ENCODE peak calls at places on chromosome 11, in six cellular contexts. O is NCI-H82; E is coronary artery; R is stimulated activated CD4-positive, alpha-beta T cell treated with anti-CD3 and anti-CD28 coated beads, TNF-alpha, amount 100 ng/mL, for 4 hours; D is HS-5; Z is heart right ventricle. V is an unnamed sample.

GRCh38 chr11:116610190-116610589 is 162.6 kb downstream of the BUD13 start:
- DNase-seq in R (no peak), Z (no peak), O (peak), E (peak), D (no peak), V (no peak)

GRCh38 chr11:121524233-121524631 is 71.5 kb upstream of the SORL1-AS1 start:
- DNase-seq in Z (no peak), D (no peak), O (peak), R (no peak), E (no peak), V (no peak)

GRCh38 chr11:77072851-77073327 is 6.1 kb downstream of the CAPN5 start:
- DNase-seq in D (no peak), Z (no peak), E (no peak), O (no peak), R (no peak), V (no peak)

GRCh38 chr11:72574534-72575460 is 99.4 kb downstream of the PDE2A start:
- DNase-seq in R (no peak), E (peak), Z (no peak), D (no peak), O (peak), V (no peak)

GRCh38 chr11:130110325-130111108 is 40.8 kb downstream of the APLP2 start:
- DNase-seq in D (no peak), R (no peak), Z (no peak), O (no peak), E (no peak), V (no peak)

GRCh38 chr11:14423633-14424032 is 64.7 kb upstream of the RRAS2 start:
- DNase-seq in D (no peak), E (no peak), Z (no peak), O (no peak), R (no peak), V (no peak)

GRCh38 chr11:6979365-6979764 is 40.8 kb downstream of the ZNF214 start:
- DNase-seq in E (no peak), Z (no peak), O (no peak), D (no peak), R (no peak), V (no peak)

GRCh38 chr11:117279711-117280376 is 11.3 kb upstream of the BACE1-AS start:
- DNase-seq in Z (no peak), O (no peak), D (no peak), E (no peak), R (no peak), V (no peak)

GRCh38 chr11:123454060-123454651 is 24.1 kb downstream of the GRAMD1B start:
- DNase-seq in Z (no peak), E (no peak), D (no peak), O (no peak), R (no peak), V (peak)

GRCh38 chr11:117950999-117951961 is 22.1 kb upstream of the TMPRSS13 start:
- DNase-seq in D (no peak), R (no peak), E (no peak), Z (no peak), O (no peak), V (no peak)

GRCh38 chr11:119790476-119790875 is 61.5 kb upstream of the NECTIN1 start:
- DNase-seq in D (no peak), Z (no peak), R (no peak), O (no peak), E (no peak), V (no peak)

GRCh38 chr11:120403966-120404365 is 67.8 kb downstream of the ARHGEF12 start:
- DNase-seq in E (no peak), D (no peak), Z (no peak), R (no peak), O (peak), V (no peak)

GRCh38 chr11:121257976-121258375 is 34.6 kb upstream of the SC5D start:
- DNase-seq in O (no peak), R (no peak), E (no peak), Z (no peak), D (no peak), V (no peak)

GRCh38 chr11:78228467-78228866 is 39.7 kb downstream of the USP35 start:
- DNase-seq in E (peak), R (no peak), O (peak), D (peak), Z (peak), V (peak)

GRCh38 chr11:109421981-109422590 is at the start of gene C11orf87:
- DNase-seq in D (no peak), Z (no peak), O (peak), R (no peak), E (no peak), V (no peak)

GRCh38 chr11:71358122-71358728 is 90.0 kb downstream of the DHCR7 start:
- DNase-seq in R (no peak), E (no peak), D (no peak), Z (no peak), O (no peak), V (no peak)

GRCh38 chr11:129593098-129593497 is 217.4 kb downstream of the BARX2 start:
- DNase-seq in Z (no peak), E (no peak), O (no peak), D (no peak), R (no peak), V (no peak)

GRCh38 chr11:46291441-46292143 is 14.1 kb downstream of the CREB3L1 start:
- DNase-seq in O (no peak), R (no peak), Z (peak), D (peak), E (no peak), V (no peak)

GRCh38 chr11:34987617-34988016 is 71.2 kb downstream of the PDHX start:
- DNase-seq in E (no peak), D (no peak), O (no peak), R (no peak), Z (no peak), V (no peak)

GRCh38 chr11:32706985-32707736 is 87.3 kb downstream of the CCDC73 start:
- DNase-seq in R (no peak), D (peak), E (no peak), Z (no peak), O (no peak), V (peak)

GRCh38 chr11:124115782-124116616 is 749 bp downstream of the VWA5A start:
- DNase-seq in D (no peak), E (no peak), R (no peak), O (no peak), Z (no peak), V (no peak)

GRCh38 chr11:6602096-6602940 is 1.1 kb downstream of the RRP8 start:
- DNase-seq in E (peak), R (no peak), D (no peak), O (no peak), Z (peak), V (no peak)

GRCh38 chr11:66316849-66317251 is at the start of gene CD248:
- DNase-seq in O (peak), R (no peak), D (no peak), Z (peak), E (no peak), V (no peak)

GRCh38 chr11:119742263-119742861 is 13.4 kb upstream of the NECTIN1 start:
- DNase-seq in E (no peak), Z (no peak), R (no peak), O (peak), D (no peak), V (no peak)

GRCh38 chr11:22430286-22430685 is 92.1 kb downstream of the SLC17A6 start:
- DNase-seq in O (no peak), R (no peak), D (no peak), Z (no peak), E (no peak), V (no peak)

GRCh38 chr11:132866783-132867545 is 665.3 kb downstream of the OPCML start:
- DNase-seq in O (no peak), E (no peak), Z (no peak), D (no peak), R (no peak), V (peak)

V was measured in Caki2.